ENCODE peak calls at places on chromosomes 3 and 15, in six cellular contexts. M, Y, Z, W, S and P are unnamed samples.

GRCh38 chr3:71616571-71617021 is 33.1 kb upstream of the FOXP1 start:
- DNase-seq in M (no peak), Y (no peak), Z (no peak), W (no peak), S (no peak), P (no peak)

GRCh38 chr15:42504631-42505030 is 9.2 kb downstream of the SNAP23 start:
- DNase-seq in M (no peak), Y (no peak), Z (no peak), W (no peak), S (no peak), P (no peak)

GRCh38 chr15:91099616-91100560 is at the start of gene SV2B:
- DNase-seq in M (peak; percentile 69), Y (no peak), Z (peak; percentile 21), W (no peak), S (peak; percentile 69), P (no peak)

GRCh38 chr15:40238481-40238926 is 359 bp upstream of the PAK6 start:
- DNase-seq in M (no peak), Y (no peak), Z (no peak), W (no peak), S (no peak), P (no peak)

GRCh38 chr15:73633991-73634495 is 854 bp upstream of the NPTN start:
- DNase-seq in M (peak; percentile 97), Y (no peak), Z (no peak), W (no peak), S (no peak), P (peak; percentile 15)

GRCh38 chr15:70421197-70421482 is 323.4 kb upstream of the TLE3 start:
- DNase-seq in M (no peak), Y (no peak), Z (no peak), W (no peak), S (no peak), P (no peak)

GRCh38 chr3:85627899-85628298 is 669.1 kb downstream of the CADM2 start:
- DNase-seq in M (no peak), Y (no peak), Z (no peak), W (no peak), S (no peak), P (no peak)

GRCh38 chr3:114155370-114155821 is 23.5 kb downstream of the DRD3 start:
- DNase-seq in M (peak; percentile 47), Y (peak; percentile 62), Z (peak; percentile 27), W (peak; percentile 9), S (no peak), P (no peak)

GRCh38 chr3:160837394-160837975 is 81.5 kb downstream of the PPM1L start:
- DNase-seq in M (no peak), Y (no peak), Z (no peak), W (peak; percentile 31), S (no peak), P (peak; percentile 32)

GRCh38 chr3:194930439-194931204 is 244.9 kb downstream of the FAM43A start:
- DNase-seq in M (peak; percentile 75), Y (no peak), Z (no peak), W (no peak), S (no peak), P (no peak)

GRCh38 chr3:139601191-139601961 is 61.8 kb upstream of the RBP1 start:
- DNase-seq in M (peak; percentile 17), Y (no peak), Z (no peak), W (no peak), S (no peak), P (no peak)

GRCh38 chr3:179907784-179908482 is 128.8 kb downstream of the PEX5L start:
- DNase-seq in M (no peak), Y (no peak), Z (no peak), W (no peak), S (no peak), P (no peak)

GRCh38 chr15:62248277-62248974 is 83.3 kb upstream of the C2CD4B start:
- DNase-seq in M (no peak), Y (no peak), Z (no peak), W (no peak), S (no peak), P (no peak)

GRCh38 chr15:34223904-34224596 is 766 bp upstream of the EMC4 start:
- DNase-seq in M (peak; percentile 38), Y (no peak), Z (no peak), W (peak; percentile 9), S (no peak), P (no peak)

GRCh38 chr3:147397155-147397888 is 9.0 kb downstream of the ZIC4 start:
- DNase-seq in M (no peak), Y (no peak), Z (no peak), W (no peak), S (peak; percentile 71), P (no peak)

GRCh38 chr15:48717458-48717857 is 71.9 kb upstream of the FBN1 start:
- DNase-seq in M (peak; percentile 64), Y (no peak), Z (no peak), W (no peak), S (no peak), P (no peak)

GRCh38 chr15:82081904-82082810 is 36.3 kb upstream of the MEX3B start:
- DNase-seq in M (peak; percentile 93), Y (peak; percentile 63), Z (no peak), W (no peak), S (no peak), P (no peak)

GRCh38 chr3:45125550-45126026 is 20.6 kb downstream of the CDCP1 start:
- DNase-seq in M (no peak), Y (no peak), Z (no peak), W (peak; percentile 43), S (peak; percentile 62), P (no peak)

GRCh38 chr3:127781411-127782001 is 40.8 kb downstream of the MGLL start:
- DNase-seq in M (peak; percentile 90), Y (no peak), Z (no peak), W (no peak), S (no peak), P (no peak)

GRCh38 chr3:184339016-184339415 is 1.6 kb downstream of the FAM131A start:
- DNase-seq in M (no peak), Y (no peak), Z (no peak), W (no peak), S (no peak), P (no peak)

GRCh38 chr3:31858439-31858838 is 122.6 kb downstream of the OSBPL10 start:
- DNase-seq in M (no peak), Y (no peak), Z (no peak), W (no peak), S (no peak), P (no peak)

GRCh38 chr3:135034291-135034768 is 239.3 kb downstream of the EPHB1 start:
- DNase-seq in M (no peak), Y (no peak), Z (no peak), W (no peak), S (no peak), P (peak; percentile 34)

GRCh38 chr3:48662140-48662752 is 440 bp downstream of the CELSR3 start:
- DNase-seq in M (no peak), Y (no peak), Z (no peak), W (no peak), S (peak; percentile 76), P (no peak)

GRCh38 chr15:101258238-101259144 is 6.6 kb upstream of the CHSY1 start:
- DNase-seq in M (peak; percentile 86), Y (peak; percentile 64), Z (peak; percentile 57), W (peak; percentile 68), S (no peak), P (no peak)

GRCh38 chr3:52447512-52448355 is 2.8 kb upstream of the SEMA3G start:
- DNase-seq in M (no peak), Y (no peak), Z (no peak), W (no peak), S (no peak), P (no peak)

DNA sequence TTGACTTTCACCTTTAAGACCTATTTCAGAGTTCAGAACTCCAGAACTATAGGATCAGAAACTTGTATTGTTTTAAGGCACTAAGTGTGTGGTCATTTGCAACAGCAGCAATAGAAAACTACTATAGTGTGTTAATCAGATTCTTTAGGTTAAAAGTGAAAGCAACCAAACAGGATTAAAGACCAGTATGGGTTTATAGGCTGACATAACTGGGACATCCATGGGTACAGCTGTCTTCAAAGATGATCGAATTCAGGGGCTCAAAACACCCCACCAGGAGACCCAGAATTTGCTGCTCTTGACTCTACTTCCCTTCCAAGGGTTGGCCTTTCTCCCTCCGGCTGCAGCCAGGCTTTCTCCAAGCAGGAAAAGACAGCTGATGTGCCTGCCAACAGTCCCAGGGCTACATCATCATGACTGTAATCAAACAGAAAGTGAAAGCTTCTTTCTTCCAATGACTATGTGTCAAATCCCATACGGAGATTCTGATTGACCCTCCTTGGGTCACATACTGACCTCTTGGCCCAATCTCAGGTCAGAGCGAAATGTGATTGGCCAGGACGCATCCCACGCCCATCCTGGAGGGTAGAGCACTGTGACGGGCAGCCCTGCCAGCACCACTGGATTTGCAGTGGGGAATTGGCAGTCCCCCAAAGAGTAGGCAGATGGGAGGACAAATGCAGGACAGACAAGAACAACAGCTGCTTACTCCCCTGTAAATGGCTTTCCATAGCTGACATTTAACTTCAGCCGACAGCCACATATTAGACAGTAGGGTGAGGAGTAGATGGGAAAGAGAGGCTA is 51.4 kb upstream of the RNF7 start:
- DNase-seq in M (peak; percentile 82), Y (no peak), Z (no peak), W (peak; percentile 50), S (no peak), P (no peak)
- H3K4me1 ChIP-seq in M (peaks cover 6% of the 10 kb centered on the region), Y (no peaks in the 10 kb centered on the region), Z (no peaks in the 10 kb centered on the region), W (no peaks in the 10 kb centered on the region), S (no peaks in the 10 kb centered on the region), P (no peaks in the 10 kb centered on the region)

GRCh38 chr3:193794002-193794835 is 201.2 kb downstream of the OPA1 start:
- DNase-seq in M (no peak), Y (no peak), Z (no peak), W (no peak), S (no peak), P (peak; percentile 65)

GRCh38 chr3:193790086-193790990 is 197.3 kb downstream of the OPA1 start:
- DNase-seq in M (no peak), Y (no peak), Z (no peak), W (no peak), S (no peak), P (no peak)

GRCh38 chr3:193788189-193788946 is 195.4 kb downstream of the OPA1 start:
- DNase-seq in M (peak; percentile 75), Y (peak; percentile 79), Z (no peak), W (peak; percentile 54), S (peak; percentile 73), P (peak; percentile 72)

GRCh38 chr3:193789455-193789854 is 196.4 kb downstream of the OPA1 start:
- DNase-seq in M (no peak), Y (no peak), Z (no peak), W (no peak), S (no peak), P (no peak)

GRCh38 chr3:193791041-193792032 is 198.3 kb downstream of the OPA1 start:
- DNase-seq in M (no peak), Y (no peak), Z (no peak), W (no peak), S (no peak), P (no peak)
- H3K27me3 ChIP-seq in M (peaks cover 62% of the 10 kb centered on the region), Y (peaks cover 45% of the 10 kb centered on the region), Z (no peaks in the 10 kb centered on the region), W (no peaks in the 10 kb centered on the region), S (no peaks in the 10 kb centered on the region), P (no peaks in the 10 kb centered on the region)

DNA sequence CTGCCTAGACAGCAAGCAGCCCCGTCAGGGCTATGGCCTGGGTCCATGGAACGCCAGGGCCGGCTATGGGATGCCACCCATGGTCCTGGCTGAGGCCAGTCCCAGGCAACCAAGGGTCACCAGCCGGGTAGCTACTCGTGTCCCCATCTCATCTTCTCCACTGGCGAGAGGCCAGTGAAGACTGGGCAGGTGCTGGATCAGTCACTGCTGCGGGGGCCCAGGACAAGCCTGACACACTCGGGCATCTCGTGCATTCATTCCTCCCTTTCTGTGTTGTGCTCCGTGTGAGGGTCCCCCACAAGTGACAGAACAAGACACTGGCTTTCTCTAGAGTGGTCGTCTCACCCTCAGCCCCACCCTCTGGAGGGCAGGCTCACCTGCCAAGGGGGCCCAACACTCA is 48.3 kb downstream of the ROPN1B start:
- DNase-seq in M (no peak), Y (no peak), Z (no peak), W (no peak), S (no peak), P (no peak)
- H3K4me1 ChIP-seq in M (peaks cover 10% of the 10 kb centered on the region), Y (peaks cover 4% of the 10 kb centered on the region), Z (no peaks in the 10 kb centered on the region), W (no peaks in the 10 kb centered on the region), S (no peaks in the 10 kb centered on the region), P (no peaks in the 10 kb centered on the region)

GRCh38 chr3:54083901-54084300 is 38.5 kb upstream of the CACNA2D3 start:
- DNase-seq in M (no peak), Y (no peak), Z (no peak), W (no peak), S (no peak), P (no peak)
- H3K27me3 ChIP-seq in M (no peaks in the 10 kb centered on the region), Y (no peaks in the 10 kb centered on the region), Z (peaks cover 2% of the 10 kb centered on the region), W (peaks cover 36% of the 10 kb centered on the region), S (peaks cover 6% of the 10 kb centered on the region), P (peaks cover 2% of the 10 kb centered on the region)